ENCODE peak calls at places on chromosomes 7 and 10, in nine cellular contexts. One of them, this sample, is unnamed.

GRCh38 chr7:115274-115911 is 77.0 kb upstream of the FAM20C start:
- DNase-seq in GM23248: peak
- DNase-seq in astrocyte of the spinal cord: peak
- DNase-seq in ovary: no peak
- DNase-seq in activated CD8-positive, alpha-beta memory T cell treated with anti-CD3 and anti-CD28 coated beads for 1 hour: no peak
- DNase-seq in NCI-H748 treated with DMSO at 0.1 percent for 48 hours: no peak
- DNase-seq in neural progenitor cell: no peak
- DNase-seq in stimulated activated naive CD8-positive, alpha-beta T cell treated with anti-CD3 and anti-CD28 coated beads, Interleukin-15, Interleukin-2, amounts not matched to agents 100 U/mL and 50 U/mL, for 24 hours: no peak
- DNase-seq in HT1080: no peak
- DNase-seq in this sample: no peak

GRCh38 chr10:90641731-90642130 is 216.1 kb downstream of the HTR7 start:
- DNase-seq in GM23248: no peak
- DNase-seq in astrocyte of the spinal cord: no peak
- DNase-seq in ovary: no peak
- DNase-seq in activated CD8-positive, alpha-beta memory T cell treated with anti-CD3 and anti-CD28 coated beads for 1 hour: no peak
- DNase-seq in NCI-H748 treated with DMSO at 0.1 percent for 48 hours: no peak
- DNase-seq in neural progenitor cell: no peak
- DNase-seq in stimulated activated naive CD8-positive, alpha-beta T cell treated with anti-CD3 and anti-CD28 coated beads, Interleukin-15, Interleukin-2, amounts not matched to agents 100 U/mL and 50 U/mL, for 24 hours: no peak
- DNase-seq in HT1080: no peak
- DNase-seq in this sample: no peak

GRCh38 chr7:55223023-55223422 is 142.1 kb upstream of the LANCL2 start:
- DNase-seq in GM23248: no peak
- DNase-seq in astrocyte of the spinal cord: no peak
- DNase-seq in ovary: no peak
- DNase-seq in activated CD8-positive, alpha-beta memory T cell treated with anti-CD3 and anti-CD28 coated beads for 1 hour: no peak
- DNase-seq in NCI-H748 treated with DMSO at 0.1 percent for 48 hours: no peak
- DNase-seq in neural progenitor cell: no peak
- DNase-seq in stimulated activated naive CD8-positive, alpha-beta T cell treated with anti-CD3 and anti-CD28 coated beads, Interleukin-15, Interleukin-2, amounts not matched to agents 100 U/mL and 50 U/mL, for 24 hours: no peak
- DNase-seq in HT1080: no peak
- DNase-seq in this sample: no peak

GRCh38 chr7:14377646-14378266 is 388.3 kb upstream of the ETV1 start:
- DNase-seq in GM23248: peak
- DNase-seq in astrocyte of the spinal cord: peak
- DNase-seq in ovary: no peak
- DNase-seq in activated CD8-positive, alpha-beta memory T cell treated with anti-CD3 and anti-CD28 coated beads for 1 hour: no peak
- DNase-seq in NCI-H748 treated with DMSO at 0.1 percent for 48 hours: no peak
- DNase-seq in neural progenitor cell: no peak
- DNase-seq in stimulated activated naive CD8-positive, alpha-beta T cell treated with anti-CD3 and anti-CD28 coated beads, Interleukin-15, Interleukin-2, amounts not matched to agents 100 U/mL and 50 U/mL, for 24 hours: no peak
- DNase-seq in HT1080: peak
- DNase-seq in this sample: no peak

GRCh38 chr10:48735836-48736390 is 51.2 kb downstream of the WDFY4 start:
- DNase-seq in GM23248: no peak
- DNase-seq in astrocyte of the spinal cord: no peak
- DNase-seq in ovary: no peak
- DNase-seq in activated CD8-positive, alpha-beta memory T cell treated with anti-CD3 and anti-CD28 coated beads for 1 hour: no peak
- DNase-seq in NCI-H748 treated with DMSO at 0.1 percent for 48 hours: no peak
- DNase-seq in neural progenitor cell: no peak
- DNase-seq in stimulated activated naive CD8-positive, alpha-beta T cell treated with anti-CD3 and anti-CD28 coated beads, Interleukin-15, Interleukin-2, amounts not matched to agents 100 U/mL and 50 U/mL, for 24 hours: no peak
- DNase-seq in HT1080: no peak
- DNase-seq in this sample: no peak

GRCh38 chr10:34251177-34251576 is 563.9 kb downstream of the PARD3 start:
- DNase-seq in GM23248: no peak
- DNase-seq in astrocyte of the spinal cord: no peak
- DNase-seq in ovary: no peak
- DNase-seq in activated CD8-positive, alpha-beta memory T cell treated with anti-CD3 and anti-CD28 coated beads for 1 hour: no peak
- DNase-seq in NCI-H748 treated with DMSO at 0.1 percent for 48 hours: no peak
- DNase-seq in neural progenitor cell: no peak
- DNase-seq in stimulated activated naive CD8-positive, alpha-beta T cell treated with anti-CD3 and anti-CD28 coated beads, Interleukin-15, Interleukin-2, amounts not matched to agents 100 U/mL and 50 U/mL, for 24 hours: no peak
- DNase-seq in HT1080: no peak
- DNase-seq in this sample: no peak

GRCh38 chr7:79673421-79673820 is 220.0 kb upstream of the MAGI2 start:
- DNase-seq in GM23248: no peak
- DNase-seq in astrocyte of the spinal cord: no peak
- DNase-seq in ovary: no peak
- DNase-seq in activated CD8-positive, alpha-beta memory T cell treated with anti-CD3 and anti-CD28 coated beads for 1 hour: no peak
- DNase-seq in NCI-H748 treated with DMSO at 0.1 percent for 48 hours: no peak
- DNase-seq in neural progenitor cell: no peak
- DNase-seq in stimulated activated naive CD8-positive, alpha-beta T cell treated with anti-CD3 and anti-CD28 coated beads, Interleukin-15, Interleukin-2, amounts not matched to agents 100 U/mL and 50 U/mL, for 24 hours: no peak
- DNase-seq in HT1080: no peak
- DNase-seq in this sample: no peak

GRCh38 chr10:60894816-60895215 is 49.2 kb downstream of the RHOBTB1 start:
- DNase-seq in GM23248: peak
- DNase-seq in astrocyte of the spinal cord: no peak
- DNase-seq in ovary: no peak
- DNase-seq in activated CD8-positive, alpha-beta memory T cell treated with anti-CD3 and anti-CD28 coated beads for 1 hour: no peak
- DNase-seq in NCI-H748 treated with DMSO at 0.1 percent for 48 hours: no peak
- DNase-seq in neural progenitor cell: no peak
- DNase-seq in stimulated activated naive CD8-positive, alpha-beta T cell treated with anti-CD3 and anti-CD28 coated beads, Interleukin-15, Interleukin-2, amounts not matched to agents 100 U/mL and 50 U/mL, for 24 hours: no peak
- DNase-seq in HT1080: no peak
- DNase-seq in this sample: no peak

GRCh38 chr7:139725843-139726484 is 51.8 kb downstream of the HIPK2 start:
- DNase-seq in GM23248: no peak
- DNase-seq in astrocyte of the spinal cord: no peak
- DNase-seq in ovary: no peak
- DNase-seq in activated CD8-positive, alpha-beta memory T cell treated with anti-CD3 and anti-CD28 coated beads for 1 hour: no peak
- DNase-seq in NCI-H748 treated with DMSO at 0.1 percent for 48 hours: no peak
- DNase-seq in neural progenitor cell: no peak
- DNase-seq in stimulated activated naive CD8-positive, alpha-beta T cell treated with anti-CD3 and anti-CD28 coated beads, Interleukin-15, Interleukin-2, amounts not matched to agents 100 U/mL and 50 U/mL, for 24 hours: no peak
- DNase-seq in HT1080: no peak
- DNase-seq in this sample: no peak

GRCh38 chr10:132458071-132458594 is 61.1 kb downstream of the PWWP2B start:
- DNase-seq in GM23248: no peak
- DNase-seq in astrocyte of the spinal cord: no peak
- DNase-seq in ovary: no peak
- DNase-seq in activated CD8-positive, alpha-beta memory T cell treated with anti-CD3 and anti-CD28 coated beads for 1 hour: no peak
- DNase-seq in NCI-H748 treated with DMSO at 0.1 percent for 48 hours: no peak
- DNase-seq in neural progenitor cell: no peak
- DNase-seq in stimulated activated naive CD8-positive, alpha-beta T cell treated with anti-CD3 and anti-CD28 coated beads, Interleukin-15, Interleukin-2, amounts not matched to agents 100 U/mL and 50 U/mL, for 24 hours: no peak
- DNase-seq in HT1080: no peak
- DNase-seq in this sample: no peak

GRCh38 chr7:23254051-23254681 is 7.6 kb downstream of the GPNMB start:
- DNase-seq in GM23248: no peak
- DNase-seq in astrocyte of the spinal cord: peak
- DNase-seq in ovary: no peak
- DNase-seq in activated CD8-positive, alpha-beta memory T cell treated with anti-CD3 and anti-CD28 coated beads for 1 hour: no peak
- DNase-seq in NCI-H748 treated with DMSO at 0.1 percent for 48 hours: no peak
- DNase-seq in neural progenitor cell: no peak
- DNase-seq in stimulated activated naive CD8-positive, alpha-beta T cell treated with anti-CD3 and anti-CD28 coated beads, Interleukin-15, Interleukin-2, amounts not matched to agents 100 U/mL and 50 U/mL, for 24 hours: no peak
- DNase-seq in HT1080: peak
- DNase-seq in this sample: no peak

GRCh38 chr7:36441344-36442022 is 51.8 kb downstream of the ANLN start:
- DNase-seq in GM23248: no peak
- DNase-seq in astrocyte of the spinal cord: no peak
- DNase-seq in ovary: no peak
- DNase-seq in activated CD8-positive, alpha-beta memory T cell treated with anti-CD3 and anti-CD28 coated beads for 1 hour: no peak
- DNase-seq in NCI-H748 treated with DMSO at 0.1 percent for 48 hours: no peak
- DNase-seq in neural progenitor cell: peak
- DNase-seq in stimulated activated naive CD8-positive, alpha-beta T cell treated with anti-CD3 and anti-CD28 coated beads, Interleukin-15, Interleukin-2, amounts not matched to agents 100 U/mL and 50 U/mL, for 24 hours: no peak
- DNase-seq in HT1080: no peak
- DNase-seq in this sample: no peak

This sample was measured in A673.